ENCODE peak calls at places on chromosomes 6 and 20, in five cellular contexts. P is D341Med, Z is HS-27A, T is A549, N is kidney epithelial cell. K is an unnamed sample.

GRCh38 chr6:134289204-134289575 is 28.7 kb downstream of the SGK1 start:
- DNase-seq in P (no peak), Z (no peak), T (no peak), N (no peak), K (no peak)

GRCh38 chr6:1552296-1552761 is 57.4 kb upstream of the FOXC1 start:
- DNase-seq in P (peak), Z (no peak), T (peak), N (no peak), K (no peak)

GRCh38 chr6:26232950-26233607 is 131.9 kb upstream of the BTN3A2 start:
- DNase-seq in P (no peak), Z (no peak), T (no peak), N (no peak), K (no peak)

GRCh38 chr20:52493177-52493711 is 301.7 kb upstream of the ZFP64 start:
- DNase-seq in P (no peak), Z (no peak), T (no peak), N (peak), K (peak)

GRCh38 chr6:30901436-30901835 is 6.6 kb upstream of the GTF2H4 start:
- DNase-seq in P (no peak), Z (no peak), T (no peak), N (no peak), K (no peak)

GRCh38 chr20:23039885-23040508 is 4.9 kb downstream of the SSTR4 start:
- DNase-seq in P (no peak), Z (no peak), T (no peak), N (no peak), K (no peak)

GRCh38 chr20:18978311-18978710 is 164.7 kb downstream of the SCP2D1 start:
- DNase-seq in P (no peak), Z (no peak), T (no peak), N (no peak), K (no peak)

GRCh38 chr20:45153756-45154155 is 20.9 kb upstream of the PI3 start:
- DNase-seq in P (no peak), Z (no peak), T (no peak), N (no peak), K (no peak)

GRCh38 chr6:73858376-73858775 is 162.4 kb downstream of the CD109 start:
- DNase-seq in P (no peak), Z (no peak), T (no peak), N (no peak), K (no peak)

GRCh38 chr6:44006123-44006871 is 121.0 kb downstream of the MRPL14 start:
- DNase-seq in P (no peak), Z (no peak), T (no peak), N (peak), K (no peak)

GRCh38 chr20:35663813-35664543 is 722 bp downstream of the CPNE1 start:
- DNase-seq in P (peak), Z (no peak), T (peak), N (no peak), K (peak)

GRCh38 chr6:98124176-98124575 is 710.2 kb upstream of the POU3F2 start:
- DNase-seq in P (no peak), Z (no peak), T (no peak), N (peak), K (no peak)

GRCh38 chr20:46070215-46070910 is 19.4 kb downstream of the NCOA5 start:
- DNase-seq in P (no peak), Z (no peak), T (no peak), N (peak), K (no peak)

GRCh38 chr6:43255408-43256054 is 12.2 kb downstream of the TTBK1 start:
- DNase-seq in P (no peak), Z (no peak), T (no peak), N (no peak), K (no peak)

GRCh38 chr20:37359331-37359730 is 13.4 kb downstream of the SRC start:
- DNase-seq in P (peak), Z (no peak), T (no peak), N (no peak), K (no peak)

GRCh38 chr20:1415667-1416468 is 23.0 kb upstream of the FKBP1A start:
- DNase-seq in P (no peak), Z (peak), T (peak), N (peak), K (no peak)

GRCh38 chr6:118739976-118740771 is 88.8 kb upstream of the CEP85L start:
- DNase-seq in P (no peak), Z (peak), T (no peak), N (no peak), K (peak)

GRCh38 chr6:126156973-126157372 is 170.6 kb downstream of the TRMT11 start:
- DNase-seq in P (no peak), Z (no peak), T (no peak), N (no peak), K (no peak)

GRCh38 chr6:3231213-3232016 is 4.0 kb upstream of the TUBB2B start:
- DNase-seq in P (peak), Z (no peak), T (peak), N (peak), K (peak)

GRCh38 chr6:26055670-26056582 is 31.3 kb upstream of the HFE start:
- DNase-seq in P (peak), Z (peak), T (peak), N (peak), K (peak)

GRCh38 chr20:35592339-35592960 is 23.2 kb upstream of the SPAG4 start:
- DNase-seq in P (peak), Z (no peak), T (no peak), N (no peak), K (no peak)

GRCh38 chr6:113595921-113596376 is 261.2 kb upstream of the MARCKS start:
- DNase-seq in P (no peak), Z (no peak), T (no peak), N (no peak), K (no peak)

GRCh38 chr6:107179004-107179403 is 63.7 kb upstream of the BEND3 start:
- DNase-seq in P (peak), Z (no peak), T (no peak), N (no peak), K (no peak)

K was measured in SK-N-DZ.